ENCODE peak calls at places on chromosomes 1 and 21, in six cellular contexts. T is PC-9, A is psoas muscle, W is OCI-LY7, D is heart right ventricle, P is right lobe of liver. Q is an unnamed sample.

GRCh38 chr1:44696789-44697188 is 22.3 kb downstream of the ARMH1 start:
- DNase-seq in P (no peak), T (no peak), D (no peak), W (peak; percentile 73), A (no peak), Q (no peak)

GRCh38 chr1:2544875-2545638 is 11.1 kb upstream of the TNFRSF14 start:
- DNase-seq in A (no peak), T (peak; percentile 52), W (no peak), D (no peak), P (no peak), Q (no peak)

GRCh38 chr1:220093361-220094015 is 444 bp upstream of the IARS2 start:
- DNase-seq in P (no peak), W (no peak), D (no peak), T (no peak), A (no peak), Q (no peak)

GRCh38 chr1:114345930-114346479 is 165.0 kb downstream of the TRIM33 start:
- DNase-seq in T (no peak), D (peak; percentile 14), A (peak; percentile 63), P (peak; percentile 61), W (no peak), Q (no peak)

GRCh38 chr1:78214334-78214733 is 168.6 kb downstream of the GIPC2 start:
- DNase-seq in D (no peak), A (no peak), W (no peak), T (no peak), P (peak; percentile 15), Q (no peak)

GRCh38 chr1:162222019-162222418 is 152.5 kb downstream of the NOS1AP start:
- DNase-seq in D (no peak), A (no peak), T (no peak), W (no peak), P (no peak), Q (no peak)

GRCh38 chr1:16012590-16013219 is 5.1 kb downstream of the HSPB7 start:
- DNase-seq in A (peak; percentile 95), W (peak; percentile 34), P (peak; percentile 70), T (peak; percentile 74), D (peak; percentile 80), Q (no peak)

GRCh38 chr1:114002492-114003290 is 23.4 kb downstream of the OLFML3 start:
- DNase-seq in T (no peak), A (no peak), P (no peak), D (no peak), W (no peak), Q (no peak)

GRCh38 chr1:23196627-23197328 is 20.5 kb downstream of the HTR1D start:
- DNase-seq in A (no peak), W (no peak), T (peak; percentile 84), P (no peak), D (no peak), Q (peak; percentile 90)

GRCh38 chr1:83531910-83532309 is 467.0 kb downstream of the TTLL7 start:
- DNase-seq in A (no peak), T (no peak), W (no peak), D (no peak), P (no peak), Q (no peak)

GRCh38 chr1:167178831-167179230 is 41.9 kb upstream of the POU2F1 start:
- DNase-seq in D (no peak), W (no peak), P (no peak), A (no peak), T (no peak), Q (no peak)

GRCh38 chr1:215761446-215761845 is 194.3 kb downstream of the KCTD3 start:
- DNase-seq in T (no peak), P (no peak), A (no peak), D (no peak), W (no peak), Q (no peak)

GRCh38 chr1:26923711-26924110 is 2.2 kb downstream of the NUDC start:
- DNase-seq in D (no peak), T (no peak), W (no peak), A (no peak), P (no peak), Q (no peak)

GRCh38 chr1:231172411-231172810 is 10.6 kb downstream of the TRIM67 start:
- DNase-seq in D (peak; percentile 37), A (no peak), T (no peak), W (no peak), P (no peak), Q (no peak)

DNA sequence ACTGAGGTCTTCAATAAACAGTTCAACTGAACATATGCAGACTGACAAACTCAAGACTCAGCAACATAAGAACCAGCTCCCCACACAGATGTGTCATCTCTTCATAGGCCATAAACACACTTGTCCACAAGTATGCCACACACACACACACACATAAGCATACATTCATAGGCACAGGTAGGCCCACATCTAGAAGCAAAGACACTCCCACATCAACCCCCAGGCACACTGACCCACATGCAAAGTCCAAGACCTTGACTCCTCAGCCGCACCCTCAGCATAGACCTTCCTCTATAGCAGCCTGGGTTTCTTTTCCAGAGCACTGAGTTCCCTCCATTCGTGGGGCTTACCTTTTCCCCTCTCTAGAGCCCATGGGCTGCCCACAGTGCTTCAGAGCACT is 1.4 kb downstream of the LAD1 start:
- DNase-seq in T (no peak), A (no peak), W (no peak), D (no peak), P (no peak), Q (no peak)
- H3K4me3 ChIP-seq in T (peak overlapping the region; percentile 96), A (no peak overlapping the region), W (no peak overlapping the region), D (no peak overlapping the region), P (peak overlapping the region; percentile 58), Q (no peak overlapping the region)

GRCh38 chr1:208244584-208244916 is 366 bp upstream of the PLXNA2 start:
- DNase-seq in T (no peak), W (no peak), A (no peak), P (no peak), D (no peak), Q (no peak)
- TF ChIP-seq CTCF in T (no peak), W (no peak), A (no peak), P (no peak), D (no peak), Q (no peak)

GRCh38 chr21:34205811-34206635 is 132.6 kb downstream of the MRPS6 start:
- DNase-seq in P (no peak), W (no peak), T (no peak), A (no peak), D (no peak), Q (no peak)

GRCh38 chr21:34202553-34203332 is 129.4 kb downstream of the MRPS6 start:
- DNase-seq in T (no peak), P (peak; percentile 73), A (peak; percentile 70), W (no peak), D (no peak), Q (no peak)

GRCh38 chr21:34204481-34205439 is 131.4 kb downstream of the MRPS6 start:
- DNase-seq in A (no peak), P (no peak), T (no peak), W (no peak), D (no peak), Q (no peak)

GRCh38 chr21:34201441-34201838 is 128.1 kb downstream of the MRPS6 start:
- DNase-seq in T (no peak), D (no peak), A (no peak), P (no peak), W (no peak), Q (no peak)

GRCh38 chr21:34204021-34204420 is 130.6 kb downstream of the MRPS6 start:
- DNase-seq in W (no peak), D (no peak), T (no peak), A (no peak), P (no peak), Q (no peak)
- H3K27ac ChIP-seq in W (no peak overlapping the region), D (no peak overlapping the region), T (no peak overlapping the region), A (peak overlapping the region; percentile 26), P (no peak overlapping the region), Q (no peak overlapping the region)

GRCh38 chr1:175287849-175288248 is 95.3 kb upstream of the KIAA0040 start:
- DNase-seq in W (no peak), T (no peak), P (no peak), D (no peak), A (no peak), Q (no peak)
- H3K4me3 ChIP-seq in W (no peak overlapping the region), T (no peak overlapping the region), P (no peak overlapping the region), D (no peak overlapping the region), A (no peak overlapping the region), Q (no peak overlapping the region)

GRCh38 chr1:9207086-9207485 is 27.5 kb upstream of the H6PD start:
- DNase-seq in T (no peak), W (no peak), A (no peak), P (no peak), D (no peak), Q (no peak)

GRCh38 chr1:9203623-9204022 is 31.0 kb upstream of the H6PD start:
- DNase-seq in T (no peak), A (no peak), P (peak; percentile 62), D (no peak), W (no peak), Q (no peak)

GRCh38 chr1:9202240-9202870 is 32.2 kb upstream of the H6PD start:
- DNase-seq in W (no peak), A (no peak), P (no peak), T (no peak), D (no peak), Q (no peak)

GRCh38 chr1:9201421-9202239 is 32.9 kb upstream of the H6PD start:
- DNase-seq in W (no peak), A (no peak), P (no peak), T (peak; percentile 19), D (peak; percentile 12), Q (no peak)

GRCh38 chr1:9204156-9204720 is 30.3 kb upstream of the H6PD start:
- DNase-seq in A (no peak), D (no peak), T (no peak), P (no peak), W (no peak), Q (no peak)
- TF ChIP-seq CTCF in A (no peak), D (no peak), T (no peak), P (no peak), W (no peak), Q (no peak)

DNA sequence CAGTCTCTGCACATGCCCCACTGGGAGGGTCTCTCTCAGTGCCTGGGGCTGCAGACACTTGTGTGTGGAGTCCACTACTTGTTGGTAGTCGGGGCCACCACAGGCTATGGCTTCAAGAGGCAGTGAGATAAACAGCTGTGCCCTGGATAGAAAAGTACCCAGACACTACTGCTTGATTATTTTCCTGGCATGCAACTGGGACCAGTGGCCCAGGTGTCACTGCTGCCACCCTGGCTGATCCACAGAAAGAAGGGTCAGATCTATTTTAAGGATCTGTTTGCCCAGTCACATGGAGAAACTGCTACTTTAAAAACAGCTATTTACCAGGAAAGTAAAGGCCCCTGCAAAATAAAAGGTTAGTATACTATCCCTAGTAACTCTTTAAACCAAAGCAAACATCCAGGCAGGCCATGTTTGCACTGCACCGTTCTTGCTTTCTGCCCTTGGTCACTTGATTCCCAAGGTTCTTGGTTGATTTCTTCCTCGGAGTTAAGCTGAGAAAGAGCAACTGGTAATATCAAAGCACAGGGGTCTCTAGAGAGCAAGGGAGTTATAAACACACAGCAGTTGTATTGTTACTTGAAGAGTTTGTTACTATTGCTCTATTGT is 99.9 kb downstream of the GLUL start:
- DNase-seq in A (peak; percentile 63), D (no peak), P (peak; percentile 81), T (no peak), W (no peak), Q (no peak)
- H3K27ac ChIP-seq in A (peak overlapping the region; percentile 79), D (no peak overlapping the region), P (peak overlapping the region; percentile 98), T (no peak overlapping the region), W (no peak overlapping the region), Q (no peak overlapping the region)

Q was measured in AG04450.